ENCODE peak calls at places on chromosome 16, in six cellular contexts. H, K, C, X, Y and N are unnamed samples.

GRCh38 chr16:57123969-57124674 is 31.7 kb downstream of the CPNE2 start:
- DNase-seq in Y (no peak), H (no peak), X (no peak), C (no peak), K (no peak), N (no peak)

GRCh38 chr16:14300631-14301149 is 229.6 kb downstream of the MRTFB start:
- DNase-seq in K (peak), X (peak), C (peak), Y (peak), H (peak), N (peak)

GRCh38 chr16:51465026-51465425 is 314.0 kb upstream of the SALL1 start:
- DNase-seq in Y (peak), K (no peak), X (peak), H (no peak), C (no peak), N (peak)

GRCh38 chr16:76207270-76207669 is 69.9 kb upstream of the CNTNAP4 start:
- DNase-seq in C (no peak), Y (no peak), H (no peak), X (no peak), K (peak), N (no peak)

GRCh38 chr16:56591377-56592060 is 2.2 kb downstream of the MT3 start:
- DNase-seq in X (no peak), H (no peak), C (no peak), Y (no peak), K (no peak), N (no peak)

GRCh38 chr16:53872248-53873221 is 168.6 kb downstream of the FTO start:
- DNase-seq in K (no peak), H (no peak), X (peak), C (no peak), Y (peak), N (peak)

GRCh38 chr16:57534337-57534880 is 2.0 kb downstream of the CCDC102A start:
- DNase-seq in Y (no peak), H (no peak), K (peak), C (no peak), X (no peak), N (no peak)

GRCh38 chr16:86850675-86851074 is 272.3 kb downstream of the FOXL1 start:
- DNase-seq in C (no peak), X (no peak), Y (no peak), K (peak), H (no peak), N (no peak)

GRCh38 chr16:87959391-87959968 is 8.2 kb downstream of the BANP start:
- DNase-seq in H (no peak), K (peak), C (no peak), Y (no peak), X (no peak), N (no peak)

GRCh38 chr16:88285514-88285822 is 97.3 kb upstream of the ZNF469 start:
- DNase-seq in X (no peak), C (no peak), Y (no peak), H (no peak), K (no peak), N (no peak)

GRCh38 chr16:745739-746138 is 4.9 kb upstream of the CIAO3 start:
- DNase-seq in X (no peak), H (no peak), K (peak), Y (no peak), C (no peak), N (no peak)

GRCh38 chr16:84007946-84008345 is 34.6 kb downstream of the SLC38A8 start:
- DNase-seq in X (no peak), H (no peak), C (no peak), Y (no peak), K (no peak), N (no peak)

GRCh38 chr16:608019-608418 is 18.2 kb downstream of the RAB40C start:
- DNase-seq in H (no peak), K (peak), Y (no peak), C (no peak), X (no peak), N (no peak)

GRCh38 chr16:2212362-2213324 is 2.0 kb upstream of the BRICD5 start:
- DNase-seq in Y (no peak), C (peak), K (no peak), X (no peak), H (no peak), N (no peak)

GRCh38 chr16:54586474-54587175 is 300.0 kb upstream of the IRX3 start:
- DNase-seq in X (no peak), C (peak), K (no peak), Y (no peak), H (no peak), N (no peak)

GRCh38 chr16:49121636-49122035 is 160.0 kb downstream of the CBLN1 start:
- DNase-seq in C (no peak), Y (no peak), X (no peak), K (no peak), H (no peak), N (no peak)

GRCh38 chr16:20300312-20301097 is 26.8 kb downstream of the GP2 start:
- DNase-seq in X (peak), H (peak), C (no peak), K (peak), Y (peak), N (no peak)

GRCh38 chr16:78353610-78354009 is 254.2 kb downstream of the WWOX start:
- DNase-seq in K (peak), Y (no peak), C (no peak), X (no peak), H (no peak), N (no peak)

GRCh38 chr16:35344012-35344762 is 1884.8 kb downstream of the TP53TG3F start:
- DNase-seq in Y (no peak), X (no peak), H (no peak), C (no peak), K (no peak), N (no peak)

GRCh38 chr16:51393381-51394005 is 242.4 kb upstream of the SALL1 start:
- DNase-seq in K (no peak), H (no peak), X (peak), Y (no peak), C (no peak), N (peak)

GRCh38 chr16:10616744-10617640 is 36.6 kb upstream of the EMP2 start:
- DNase-seq in C (peak), Y (peak), H (peak), K (peak), X (peak), N (no peak)

GRCh38 chr16:58331024-58331707 is 36.3 kb upstream of the PRSS54 start:
- DNase-seq in Y (no peak), X (no peak), C (no peak), K (peak), H (no peak), N (no peak)

GRCh38 chr16:8887952-8888560 is 5.9 kb downstream of the LITAFD start:
- DNase-seq in H (no peak), C (peak), X (peak), Y (peak), K (no peak), N (no peak)

GRCh38 chr16:79598341-79599181 is 2.0 kb downstream of the MAF start:
- DNase-seq in C (peak), Y (peak), K (peak), H (no peak), X (no peak), N (no peak)
- TF ChIP-seq CTCF in C (peak), Y (peak), K (peak), H (no peak), X (no peak), N (no peak)

DNA sequence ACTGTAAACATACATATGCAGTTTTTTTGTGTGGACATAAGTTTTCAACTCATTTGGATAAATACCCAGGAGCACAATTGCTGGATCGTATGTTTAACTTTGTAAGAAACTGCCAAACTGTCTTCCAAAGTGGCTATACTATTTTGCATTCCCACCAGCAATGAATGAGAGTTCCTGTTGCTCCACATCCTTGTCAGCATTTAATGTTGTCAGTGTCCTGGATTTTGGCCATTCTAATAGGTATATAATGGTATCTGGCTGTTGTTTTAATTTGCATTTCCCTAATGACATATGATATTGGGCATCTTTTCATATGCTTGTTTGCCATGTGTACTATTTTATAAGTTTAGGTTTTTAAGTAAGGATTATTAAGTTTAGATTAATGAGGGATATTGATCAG is 14.1 kb downstream of the TANGO6 start:
- DNase-seq in C (no peak), K (no peak), H (no peak), Y (no peak), X (no peak), N (no peak)
- H3K4me3 ChIP-seq in C (no peak), K (no peak), H (no peak), Y (no peak), X (no peak), N (no peak)

GRCh38 chr16:27429330-27429871 is 27.4 kb downstream of the IL21R start:
- DNase-seq in Y (no peak), K (no peak), X (no peak), C (peak), H (no peak), N (no peak)

GRCh38 chr16:27427538-27427937 is 25.6 kb downstream of the IL21R start:
- DNase-seq in C (peak), X (no peak), Y (no peak), H (no peak), K (no peak), N (no peak)

GRCh38 chr16:27429981-27430441 is 28.0 kb downstream of the IL21R start:
- DNase-seq in H (no peak), K (no peak), C (peak), X (no peak), Y (no peak), N (no peak)

GRCh38 chr16:27426423-27427408 is 24.7 kb downstream of the IL21R start:
- DNase-seq in X (peak), Y (peak), H (peak), K (no peak), C (peak), N (peak)

DNA sequence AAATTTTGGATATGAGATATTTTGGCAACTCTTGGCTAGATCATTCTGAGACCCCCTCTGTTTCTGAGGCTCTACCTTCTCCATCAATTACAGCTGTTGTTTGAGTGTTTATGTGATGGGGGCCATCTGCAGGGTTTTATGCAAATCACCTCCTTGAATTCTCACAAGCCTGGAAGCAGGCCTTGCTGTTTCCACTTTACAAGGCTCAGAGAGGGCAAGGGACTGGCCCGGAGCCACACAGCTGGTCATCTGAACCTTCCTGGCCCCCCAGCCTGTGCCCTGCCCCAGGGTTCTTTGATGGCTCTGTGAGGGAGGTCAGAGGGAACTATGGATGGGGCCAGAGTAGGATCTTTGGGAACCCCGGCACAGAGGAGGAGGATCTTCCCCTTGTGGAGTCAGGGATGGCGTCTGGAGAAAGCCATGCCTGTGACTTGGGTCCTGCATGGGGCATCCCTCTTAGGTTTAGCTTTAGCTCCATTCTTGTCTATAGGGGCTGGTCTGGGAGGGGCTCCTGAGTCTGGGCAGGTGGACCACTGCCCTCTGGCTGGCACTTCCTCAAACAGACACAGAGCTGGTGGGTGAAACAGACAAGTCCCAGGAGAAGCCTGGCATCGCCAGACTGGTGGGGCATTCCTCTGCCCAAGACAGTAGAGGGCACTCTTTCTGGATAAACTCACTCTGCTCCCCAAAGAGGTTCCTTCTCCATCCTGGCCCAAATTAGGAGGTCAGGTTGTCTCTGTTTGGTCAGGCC is 26.2 kb downstream of the IL21R start:
- DNase-seq in X (no peak), C (peak), K (no peak), Y (no peak), H (no peak), N (no peak)
- TF ChIP-seq CTCF in X (no peak), C (no peak), K (peak), Y (no peak), H (peak), N (no peak)

DNA sequence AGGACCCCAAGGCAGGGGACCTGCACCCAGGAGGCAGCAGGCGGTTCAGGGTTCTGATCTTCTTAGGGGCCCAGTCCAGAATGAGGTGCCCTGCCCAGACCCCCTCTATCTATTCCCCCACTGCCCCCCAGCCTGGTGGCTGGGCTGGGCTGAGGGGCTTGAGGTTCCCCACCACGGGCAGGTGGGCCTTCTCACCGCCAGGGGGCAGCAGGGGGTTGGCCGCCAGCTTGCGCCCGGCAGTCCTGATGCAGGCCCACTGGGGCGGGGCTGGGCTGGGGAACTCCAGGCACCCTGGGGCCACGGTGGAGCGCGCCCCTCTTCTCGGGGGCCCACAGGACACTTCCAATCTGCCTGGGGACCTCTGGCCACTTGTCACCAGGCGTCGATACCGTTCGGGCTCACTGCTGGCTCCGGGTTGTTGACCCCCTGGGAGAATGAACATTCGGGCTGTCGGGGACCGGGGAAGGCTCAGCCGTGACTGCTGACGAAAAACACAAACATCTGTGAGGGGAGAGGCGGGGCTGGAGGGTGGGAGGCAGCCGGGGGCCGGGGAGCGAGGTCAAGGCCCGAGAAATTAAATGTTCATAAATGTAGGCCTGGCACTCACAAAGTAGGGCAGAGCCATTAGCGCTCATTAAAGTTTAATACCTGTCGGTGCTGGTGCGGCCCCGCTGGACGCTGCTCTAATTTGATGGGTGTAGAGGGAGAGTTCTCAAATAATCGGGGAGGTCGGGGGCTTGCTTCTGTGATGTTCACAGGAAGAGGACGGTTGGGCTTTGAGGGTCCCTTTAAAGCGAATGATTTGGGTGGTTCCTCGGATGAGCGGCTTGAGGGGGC is 219.2 kb upstream of the GSE1 start:
- DNase-seq in C (peak), X (peak), Y (peak), K (peak), H (no peak), N (no peak)
- H3K4me3 ChIP-seq in C (no peak), X (no peak), Y (no peak), K (no peak), H (no peak), N (no peak)

GRCh38 chr16:19114359-19115147 is 789 bp downstream of the ITPRIPL2 start:
- DNase-seq in K (peak), C (peak), X (peak), H (no peak), Y (peak), N (no peak)
- TF ChIP-seq CTCF in K (no peak), C (peak), X (peak), H (no peak), Y (peak), N (no peak)

GRCh38 chr16:67170948-67171649 is 761 bp downstream of the NOL3 start:
- DNase-seq in C (no peak), Y (peak), H (no peak), K (peak), X (peak), N (no peak)
- H3K4me3 ChIP-seq in C (peak), Y (peak), H (peak), K (peak), X (peak), N (peak)